ENCODE peak calls at places on chromosomes 2 and 18, in seven cellular contexts. One of them, this sample, is unnamed.

GRCh38 chr18:60191926-60192325 is 180.6 kb downstream of the MC4R start:
- DNase-seq in right lobe of liver: no peak
- DNase-seq in MM.1S: no peak
- DNase-seq in SK-N-SH: no peak
- DNase-seq in GM23338: peak; percentile 40
- DNase-seq in aorta: no peak
- DNase-seq in left ventricle myocardium inferior: no peak
- DNase-seq in this sample: no peak

GRCh38 chr2:50885948-50886347 is 146.0 kb downstream of the NRXN1 start:
- DNase-seq in SK-N-SH: no peak
- DNase-seq in MM.1S: peak; percentile 24
- DNase-seq in right lobe of liver: no peak
- DNase-seq in left ventricle myocardium inferior: no peak
- DNase-seq in GM23338: no peak
- DNase-seq in aorta: no peak
- DNase-seq in this sample: no peak

GRCh38 chr2:111201214-111201613 is 80.5 kb downstream of the BCL2L11 start:
- DNase-seq in SK-N-SH: no peak
- DNase-seq in left ventricle myocardium inferior: no peak
- DNase-seq in right lobe of liver: no peak
- DNase-seq in aorta: no peak
- DNase-seq in GM23338: no peak
- DNase-seq in MM.1S: no peak
- DNase-seq in this sample: no peak

GRCh38 chr2:38515155-38516074 is 87.3 kb downstream of the HNRNPLL start:
- DNase-seq in GM23338: no peak
- DNase-seq in right lobe of liver: no peak
- DNase-seq in SK-N-SH: no peak
- DNase-seq in aorta: peak; percentile 83
- DNase-seq in left ventricle myocardium inferior: peak; percentile 70
- DNase-seq in MM.1S: no peak
- DNase-seq in this sample: peak; percentile 44

GRCh38 chr2:201218780-201219179 is 35.8 kb downstream of the CASP10 start:
- DNase-seq in left ventricle myocardium inferior: no peak
- DNase-seq in right lobe of liver: no peak
- DNase-seq in GM23338: no peak
- DNase-seq in aorta: no peak
- DNase-seq in SK-N-SH: no peak
- DNase-seq in MM.1S: no peak
- DNase-seq in this sample: no peak

GRCh38 chr2:238821391-238821790 is 26.5 kb upstream of the TWIST2 start:
- DNase-seq in GM23338: no peak
- DNase-seq in left ventricle myocardium inferior: no peak
- DNase-seq in MM.1S: no peak
- DNase-seq in right lobe of liver: no peak
- DNase-seq in aorta: no peak
- DNase-seq in SK-N-SH: no peak
- DNase-seq in this sample: no peak

GRCh38 chr18:53416985-53417384 is 807.5 kb downstream of the MBD2 start:
- DNase-seq in GM23338: no peak
- DNase-seq in left ventricle myocardium inferior: no peak
- DNase-seq in aorta: no peak
- DNase-seq in SK-N-SH: no peak
- DNase-seq in right lobe of liver: no peak
- DNase-seq in MM.1S: no peak
- DNase-seq in this sample: no peak

GRCh38 chr2:30655660-30656059 is 151.6 kb downstream of the CAPN13 start:
- DNase-seq in GM23338: no peak
- DNase-seq in left ventricle myocardium inferior: no peak
- DNase-seq in SK-N-SH: no peak
- DNase-seq in MM.1S: no peak
- DNase-seq in aorta: no peak
- DNase-seq in right lobe of liver: no peak
- DNase-seq in this sample: no peak

GRCh38 chr2:69225933-69226332 is 161.1 kb downstream of the GFPT1 start:
- DNase-seq in MM.1S: no peak
- DNase-seq in left ventricle myocardium inferior: no peak
- DNase-seq in GM23338: no peak
- DNase-seq in right lobe of liver: no peak
- DNase-seq in aorta: no peak
- DNase-seq in SK-N-SH: no peak
- DNase-seq in this sample: no peak

GRCh38 chr2:69224495-69224803 is 162.6 kb downstream of the GFPT1 start:
- DNase-seq in MM.1S: no peak
- DNase-seq in SK-N-SH: no peak
- DNase-seq in right lobe of liver: no peak
- DNase-seq in aorta: no peak
- DNase-seq in left ventricle myocardium inferior: no peak
- DNase-seq in GM23338: no peak
- DNase-seq in this sample: no peak

GRCh38 chr2:69223759-69224494 is 163.1 kb downstream of the GFPT1 start:
- DNase-seq in SK-N-SH: no peak
- DNase-seq in left ventricle myocardium inferior: no peak
- DNase-seq in right lobe of liver: no peak
- DNase-seq in aorta: no peak
- DNase-seq in MM.1S: no peak
- DNase-seq in GM23338: no peak
- DNase-seq in this sample: no peak

GRCh38 chr2:69227717-69228116 is 159.3 kb downstream of the GFPT1 start:
- DNase-seq in GM23338: peak; percentile 33
- DNase-seq in SK-N-SH: no peak
- DNase-seq in aorta: no peak
- DNase-seq in left ventricle myocardium inferior: no peak
- DNase-seq in right lobe of liver: no peak
- DNase-seq in MM.1S: no peak
- DNase-seq in this sample: no peak

GRCh38 chr2:69226886-69227285 is 160.1 kb downstream of the GFPT1 start:
- DNase-seq in right lobe of liver: no peak
- DNase-seq in SK-N-SH: no peak
- DNase-seq in aorta: no peak
- DNase-seq in left ventricle myocardium inferior: no peak
- DNase-seq in GM23338: no peak
- DNase-seq in MM.1S: no peak
- DNase-seq in this sample: no peak
- H3K4me1 ChIP-seq in right lobe of liver: peaks cover 15% of the 10 kb centered on the region
- H3K4me1 ChIP-seq in SK-N-SH: peaks cover 6% of the 10 kb centered on the region
- H3K4me1 ChIP-seq in aorta: peaks cover 7% of the 10 kb centered on the region
- H3K4me1 ChIP-seq in left ventricle myocardium inferior: peaks cover 33% of the 10 kb centered on the region
- H3K4me1 ChIP-seq in GM23338: peaks cover 5% of the 10 kb centered on the region
- H3K4me1 ChIP-seq in MM.1S: no peaks in the 10 kb centered on the region
- H3K4me1 ChIP-seq in this sample: no peaks in the 10 kb centered on the region

GRCh38 chr18:10893761-10894160 is 255.6 kb downstream of the PIEZO2 start:
- DNase-seq in GM23338: no peak
- DNase-seq in aorta: no peak
- DNase-seq in left ventricle myocardium inferior: no peak
- DNase-seq in right lobe of liver: no peak
- DNase-seq in MM.1S: no peak
- DNase-seq in SK-N-SH: no peak
- DNase-seq in this sample: no peak
- H3K36me3 ChIP-seq in GM23338: no peaks in the 10 kb centered on the region
- H3K36me3 ChIP-seq in aorta: no peaks in the 10 kb centered on the region
- H3K36me3 ChIP-seq in left ventricle myocardium inferior: no peaks in the 10 kb centered on the region
- H3K36me3 ChIP-seq in right lobe of liver: no peaks in the 10 kb centered on the region
- H3K36me3 ChIP-seq in MM.1S: no peaks in the 10 kb centered on the region
- H3K36me3 ChIP-seq in SK-N-SH: no peaks in the 10 kb centered on the region
- H3K36me3 ChIP-seq in this sample: no peaks in the 10 kb centered on the region

DNA sequence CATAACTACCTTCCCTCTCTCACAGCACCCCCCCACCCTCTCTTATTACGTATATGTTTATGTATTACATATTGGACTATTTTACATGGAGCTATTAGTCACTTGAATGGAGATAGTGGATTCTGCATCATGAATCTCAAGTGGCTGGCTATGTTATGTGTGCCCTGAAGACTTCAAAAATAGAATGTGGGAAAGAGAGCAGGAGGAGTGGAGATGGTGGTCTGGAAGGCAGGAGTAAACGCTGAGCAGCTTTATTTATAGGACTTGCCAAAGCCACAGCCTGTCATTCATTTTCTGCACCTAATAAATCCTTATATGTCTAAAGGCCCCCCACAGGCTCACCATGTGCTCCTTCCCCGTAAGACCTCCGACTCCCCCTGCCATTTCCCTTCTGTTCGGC is 4.9 kb downstream of the ANTXR1 start:
- DNase-seq in right lobe of liver: no peak
- DNase-seq in MM.1S: no peak
- DNase-seq in GM23338: no peak
- DNase-seq in left ventricle myocardium inferior: no peak
- DNase-seq in SK-N-SH: no peak
- DNase-seq in aorta: no peak
- DNase-seq in this sample: no peak
- H3K4me1 ChIP-seq in right lobe of liver: peaks cover 7% of the 10 kb centered on the region
- H3K4me1 ChIP-seq in MM.1S: peaks cover 7% of the 10 kb centered on the region
- H3K4me1 ChIP-seq in GM23338: peaks cover 28% of the 10 kb centered on the region
- H3K4me1 ChIP-seq in left ventricle myocardium inferior: peaks cover 57% of the 10 kb centered on the region
- H3K4me1 ChIP-seq in SK-N-SH: peaks cover 29% of the 10 kb centered on the region
- H3K4me1 ChIP-seq in aorta: peaks cover 20% of the 10 kb centered on the region
- H3K4me1 ChIP-seq in this sample: no peaks in the 10 kb centered on the region

DNA sequence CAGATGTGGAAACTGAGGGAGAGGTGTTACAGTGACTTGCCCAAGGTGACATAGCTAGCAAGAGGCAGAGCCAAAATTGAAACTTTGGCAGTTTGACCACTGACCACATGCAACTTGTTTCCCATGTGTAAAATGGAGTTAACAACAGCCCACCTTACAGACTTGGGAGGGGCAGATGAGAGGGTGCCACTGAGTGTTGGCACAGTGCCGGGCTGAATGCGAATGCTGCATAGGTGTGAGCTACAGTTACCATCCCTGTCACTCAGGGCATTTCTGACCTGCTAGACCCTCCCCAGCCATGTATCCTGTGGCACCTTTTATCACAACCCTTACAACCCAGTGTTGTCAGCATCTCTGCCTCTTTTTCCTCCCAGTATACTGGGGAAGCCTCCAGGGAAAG is 10.8 kb downstream of the SMARCAL1 start:
- DNase-seq in GM23338: no peak
- DNase-seq in SK-N-SH: no peak
- DNase-seq in aorta: no peak
- DNase-seq in left ventricle myocardium inferior: no peak
- DNase-seq in MM.1S: no peak
- DNase-seq in right lobe of liver: no peak
- DNase-seq in this sample: no peak
- H3K36me3 ChIP-seq in GM23338: peaks cover 16% of the 10 kb centered on the region
- H3K36me3 ChIP-seq in SK-N-SH: peaks cover 53% of the 10 kb centered on the region
- H3K36me3 ChIP-seq in aorta: peaks cover 10% of the 10 kb centered on the region
- H3K36me3 ChIP-seq in left ventricle myocardium inferior: peaks cover 77% of the 10 kb centered on the region
- H3K36me3 ChIP-seq in MM.1S: no peaks in the 10 kb centered on the region
- H3K36me3 ChIP-seq in right lobe of liver: peaks cover 14% of the 10 kb centered on the region
- H3K36me3 ChIP-seq in this sample: peaks cover 9% of the 10 kb centered on the region

DNA sequence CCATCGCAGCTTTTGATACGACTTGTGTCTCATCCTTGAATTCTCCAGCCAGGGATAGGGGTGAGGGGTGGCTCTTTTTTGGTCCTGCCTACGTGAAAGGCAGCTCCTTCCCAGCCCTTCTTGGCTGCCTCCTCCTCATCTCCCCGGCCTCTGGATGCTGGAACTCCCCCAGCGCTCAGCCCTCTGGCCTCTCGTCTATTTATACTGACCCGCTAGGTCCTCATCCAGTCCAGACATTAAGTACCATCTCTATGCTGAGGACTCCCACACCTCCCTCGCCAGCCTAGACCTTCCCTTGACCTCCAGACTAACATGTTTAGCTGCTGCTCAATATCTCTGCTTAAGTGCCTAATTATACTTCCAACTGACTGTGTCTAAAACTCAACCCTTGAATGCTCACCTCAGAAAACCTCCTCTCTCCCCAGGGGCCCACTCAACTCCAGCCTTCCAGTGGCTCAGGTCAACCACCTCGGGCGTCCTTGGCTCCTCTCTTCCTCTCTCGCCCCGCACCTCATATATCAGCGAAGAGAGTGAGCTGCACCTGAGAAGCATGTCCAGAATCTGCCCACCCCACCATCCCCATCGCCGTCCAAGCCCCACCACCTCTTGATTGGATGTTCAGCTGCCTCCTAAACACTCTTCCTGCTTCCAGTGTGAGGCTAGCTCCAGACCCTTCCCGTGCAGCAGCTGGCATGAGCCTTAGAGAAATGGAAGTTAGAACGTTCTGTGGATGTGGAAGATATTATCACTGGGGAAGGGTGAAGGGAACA is 34.8 kb downstream of the TOGARAM2 start:
- DNase-seq in right lobe of liver: no peak
- DNase-seq in MM.1S: no peak
- DNase-seq in GM23338: no peak
- DNase-seq in aorta: no peak
- DNase-seq in SK-N-SH: no peak
- DNase-seq in left ventricle myocardium inferior: peak; percentile 77
- DNase-seq in this sample: no peak
- H3K4me1 ChIP-seq in right lobe of liver: no peaks in the 10 kb centered on the region
- H3K4me1 ChIP-seq in MM.1S: no peaks in the 10 kb centered on the region
- H3K4me1 ChIP-seq in GM23338: peaks cover 4% of the 10 kb centered on the region
- H3K4me1 ChIP-seq in aorta: no peaks in the 10 kb centered on the region
- H3K4me1 ChIP-seq in SK-N-SH: peaks cover 15% of the 10 kb centered on the region
- H3K4me1 ChIP-seq in left ventricle myocardium inferior: peaks cover 88% of the 10 kb centered on the region
- H3K4me1 ChIP-seq in this sample: no peaks in the 10 kb centered on the region

DNA sequence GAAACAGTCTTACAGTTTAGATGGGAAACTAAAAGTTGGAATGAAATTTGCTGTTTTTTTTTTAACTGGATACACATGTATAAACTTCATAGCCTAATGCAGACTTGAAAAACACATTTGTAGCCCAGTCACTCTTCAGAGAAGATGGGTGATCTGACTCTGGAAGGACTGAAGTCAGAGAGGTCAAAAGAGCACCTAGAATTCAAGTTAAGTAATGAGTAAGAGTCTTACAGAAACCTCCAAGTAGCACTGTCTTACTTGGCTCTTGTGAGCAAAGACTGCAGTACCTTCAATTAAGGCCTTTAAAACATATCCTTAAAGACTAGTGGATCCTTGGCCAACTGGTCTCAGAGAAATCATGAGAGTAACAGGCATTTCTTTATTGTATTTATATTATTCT is 41.9 kb downstream of the TRAPPC8 start:
- DNase-seq in MM.1S: no peak
- DNase-seq in right lobe of liver: no peak
- DNase-seq in GM23338: no peak
- DNase-seq in aorta: no peak
- DNase-seq in SK-N-SH: no peak
- DNase-seq in left ventricle myocardium inferior: no peak
- DNase-seq in this sample: no peak
- H3K36me3 ChIP-seq in MM.1S: no peaks in the 10 kb centered on the region
- H3K36me3 ChIP-seq in right lobe of liver: no peaks in the 10 kb centered on the region
- H3K36me3 ChIP-seq in GM23338: peaks cover 23% of the 10 kb centered on the region
- H3K36me3 ChIP-seq in aorta: peaks cover 5% of the 10 kb centered on the region
- H3K36me3 ChIP-seq in SK-N-SH: peaks cover 42% of the 10 kb centered on the region
- H3K36me3 ChIP-seq in left ventricle myocardium inferior: peaks cover 89% of the 10 kb centered on the region
- H3K36me3 ChIP-seq in this sample: no peaks in the 10 kb centered on the region

GRCh38 chr2:219464286-219465032 is 29.8 kb downstream of the SPEG start:
- DNase-seq in GM23338: no peak
- DNase-seq in MM.1S: no peak
- DNase-seq in right lobe of liver: no peak
- DNase-seq in left ventricle myocardium inferior: no peak
- DNase-seq in SK-N-SH: no peak
- DNase-seq in aorta: no peak
- DNase-seq in this sample: no peak
- H3K4me1 ChIP-seq in GM23338: peaks cover 20% of the 10 kb centered on the region
- H3K4me1 ChIP-seq in MM.1S: no peaks in the 10 kb centered on the region
- H3K4me1 ChIP-seq in right lobe of liver: no peaks in the 10 kb centered on the region
- H3K4me1 ChIP-seq in left ventricle myocardium inferior: peaks cover 80% of the 10 kb centered on the region
- H3K4me1 ChIP-seq in SK-N-SH: peaks cover 24% of the 10 kb centered on the region
- H3K4me1 ChIP-seq in aorta: peaks cover 3% of the 10 kb centered on the region
- H3K4me1 ChIP-seq in this sample: no peaks in the 10 kb centered on the region

This sample was measured in pancreas.